ENCODE peak calls at places on chromosomes 4 and X, in seven cellular contexts. V is GM10248, H is OCI-M1, Q is mammary epithelial cell, K is T-helper 17 cell, G is amygdala, Y is NCI-H446. X is an unnamed sample.
A peak's percentile ranks its signal among the peaks of the same experiment; 100 is the strongest.

GRCh38 chr4:2320746-2321145 is 58.8 kb upstream of the MXD4 start:
- DNase-seq in Q (no peak), H (no peak), V (no peak), G (no peak), K (no peak), Y (no peak), X (no peak)

GRCh38 chrX:79366888-79367749 is at the start of gene ITM2A:
- DNase-seq in K (peak; percentile 25), G (no peak), Y (no peak), V (peak; percentile 25), Q (peak; percentile 19), H (peak; percentile 93), X (no peak)

GRCh38 chr4:51843309-51844156 is 580 bp downstream of the DCUN1D4 start:
- DNase-seq in Q (peak; percentile 55), V (peak; percentile 75), G (no peak), Y (no peak), H (peak; percentile 85), K (peak; percentile 55), X (no peak)

GRCh38 chrX:52346462-52347165 is 22.2 kb upstream of the XAGE2 start:
- DNase-seq in H (no peak), K (no peak), Q (peak; percentile 75), V (no peak), G (no peak), Y (no peak), X (no peak)

GRCh38 chrX:9351112-9351511 is 113.7 kb upstream of the TBL1X start:
- DNase-seq in G (no peak), K (no peak), Y (no peak), H (no peak), Q (no peak), V (no peak), X (no peak)

GRCh38 chr4:174358823-174359222 is 75.1 kb downstream of the CEP44 start:
- DNase-seq in K (no peak), V (peak; percentile 48), G (no peak), Q (peak; percentile 88), Y (no peak), H (peak; percentile 35), X (peak; percentile 3)

GRCh38 chr4:17814140-17814539 is 3.4 kb downstream of the NCAPG start:
- DNase-seq in Q (no peak), K (no peak), G (no peak), Y (no peak), H (peak; percentile 46), V (no peak), X (no peak)

GRCh38 chr4:150212927-150213326 is 134.7 kb downstream of the DCLK2 start:
- DNase-seq in G (no peak), K (no peak), Q (peak; percentile 97), V (no peak), H (peak; percentile 48), Y (no peak), X (no peak)

GRCh38 chr4:169770411-169770810 is 12.7 kb upstream of the HPF1 start:
- DNase-seq in G (no peak), Q (no peak), V (no peak), Y (no peak), K (no peak), H (no peak), X (no peak)